ENCODE peak calls at places on chromosomes 11 and 22, in four cellular contexts. One of them, this sample, is unnamed. For H3K4me1, the result is how much of the 10 kb centered on the place peaks cover.

GRCh38 chr22:27873476-27873875 is 45.6 kb downstream of the PITPNB start:
- DNase-seq in K562: no peak
- DNase-seq in GM12878: no peak
- DNase-seq in IMR-90: no peak
- DNase-seq in this sample: no peak

GRCh38 chr11:44759743-44760476 is 33.1 kb downstream of the TSPAN18 start:
- DNase-seq in K562: no peak
- DNase-seq in GM12878: no peak
- DNase-seq in IMR-90: no peak
- DNase-seq in this sample: no peak

GRCh38 chr11:2512431-2513407 is 67.9 kb downstream of the KCNQ1 start:
- DNase-seq in IMR-90: no peak
- DNase-seq in K562: no peak
- DNase-seq in GM12878: no peak
- DNase-seq in this sample: no peak

GRCh38 chr11:123584737-123585136 is 69.7 kb downstream of the SCN3B start:
- DNase-seq in GM12878: no peak
- DNase-seq in IMR-90: no peak
- DNase-seq in K562: no peak
- DNase-seq in this sample: no peak

GRCh38 chr11:71112454-71112853 is 139.9 kb downstream of the SHANK2 start:
- DNase-seq in K562: no peak
- DNase-seq in IMR-90: no peak
- DNase-seq in GM12878: no peak
- DNase-seq in this sample: no peak

GRCh38 chr11:73252577-73253191 is 19.5 kb upstream of the P2RY6 start:
- DNase-seq in K562: no peak
- DNase-seq in IMR-90: no peak
- DNase-seq in GM12878: no peak
- DNase-seq in this sample: no peak

GRCh38 chr22:38203090-38203810 is 1.5 kb downstream of the MAFF start:
- DNase-seq in IMR-90: peak
- DNase-seq in K562: peak
- DNase-seq in GM12878: no peak
- DNase-seq in this sample: peak

GRCh38 chr11:62552931-62553838 is 6.6 kb upstream of the AHNAK start:
- DNase-seq in GM12878: no peak
- DNase-seq in IMR-90: peak
- DNase-seq in K562: peak
- DNase-seq in this sample: peak

GRCh38 chr11:102172127-102172848 is 62.0 kb downstream of the YAP1 start:
- DNase-seq in IMR-90: peak
- DNase-seq in GM12878: no peak
- DNase-seq in K562: no peak
- DNase-seq in this sample: peak

GRCh38 chr22:47918276-47918928 is 1156.0 kb downstream of the TBC1D22A start:
- DNase-seq in K562: no peak
- DNase-seq in IMR-90: no peak
- DNase-seq in GM12878: peak
- DNase-seq in this sample: no peak

GRCh38 chr22:47920380-47920959 is 1158.0 kb downstream of the TBC1D22A start:
- DNase-seq in K562: no peak
- DNase-seq in GM12878: no peak
- DNase-seq in IMR-90: no peak
- DNase-seq in this sample: no peak

GRCh38 chr22:47918936-47919505 is 1156.6 kb downstream of the TBC1D22A start:
- DNase-seq in GM12878: no peak
- DNase-seq in K562: no peak
- DNase-seq in IMR-90: no peak
- DNase-seq in this sample: no peak

GRCh38 chr22:47921906-47922305 is 1159.5 kb downstream of the TBC1D22A start:
- DNase-seq in IMR-90: no peak
- DNase-seq in GM12878: no peak
- DNase-seq in K562: no peak
- DNase-seq in this sample: no peak

GRCh38 chr22:47919893-47920292 is 1157.4 kb downstream of the TBC1D22A start:
- DNase-seq in K562: no peak
- DNase-seq in IMR-90: no peak
- DNase-seq in GM12878: no peak
- DNase-seq in this sample: no peak
- H3K4me1 ChIP-seq in K562: under half
- H3K4me1 ChIP-seq in IMR-90: under half
- H3K4me1 ChIP-seq in GM12878: under half
- H3K4me1 ChIP-seq in this sample: under half

DNA sequence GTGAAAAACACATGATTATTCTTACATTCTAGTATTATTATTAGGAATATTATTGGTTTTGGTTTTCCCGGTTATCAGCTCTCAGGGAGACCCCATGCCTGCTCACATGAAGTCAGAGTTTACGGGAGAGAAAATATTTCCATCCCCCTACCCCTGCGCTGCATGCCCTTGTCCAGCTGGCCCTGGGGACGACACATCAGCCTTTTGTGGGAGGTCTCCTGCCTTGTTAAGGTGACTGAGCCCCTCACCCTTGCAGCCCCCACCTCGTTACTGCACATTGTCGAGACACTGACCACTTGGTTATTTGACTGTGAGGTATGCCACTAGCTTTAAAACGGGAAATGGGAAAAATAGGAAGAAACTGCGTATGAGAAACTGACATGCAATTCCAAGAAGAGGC is 63.0 kb downstream of the PARVG start:
- DNase-seq in GM12878: no peak
- DNase-seq in K562: no peak
- DNase-seq in IMR-90: no peak
- DNase-seq in this sample: no peak
- H3K4me2 ChIP-seq in GM12878: no peak
- H3K4me2 ChIP-seq in K562: no peak
- H3K4me2 ChIP-seq in IMR-90: no peak
- H3K4me2 ChIP-seq in this sample: no peak

GRCh38 chr11:17683378-17684161 is 35.8 kb upstream of the MYOD1 start:
- DNase-seq in IMR-90: peak
- DNase-seq in K562: no peak
- DNase-seq in GM12878: no peak
- DNase-seq in this sample: peak
- TF ChIP-seq FOS in IMR-90: no peak
- TF ChIP-seq FOS in K562: no peak
- TF ChIP-seq FOS in GM12878: no peak
- TF ChIP-seq FOS in this sample: peak

DNA sequence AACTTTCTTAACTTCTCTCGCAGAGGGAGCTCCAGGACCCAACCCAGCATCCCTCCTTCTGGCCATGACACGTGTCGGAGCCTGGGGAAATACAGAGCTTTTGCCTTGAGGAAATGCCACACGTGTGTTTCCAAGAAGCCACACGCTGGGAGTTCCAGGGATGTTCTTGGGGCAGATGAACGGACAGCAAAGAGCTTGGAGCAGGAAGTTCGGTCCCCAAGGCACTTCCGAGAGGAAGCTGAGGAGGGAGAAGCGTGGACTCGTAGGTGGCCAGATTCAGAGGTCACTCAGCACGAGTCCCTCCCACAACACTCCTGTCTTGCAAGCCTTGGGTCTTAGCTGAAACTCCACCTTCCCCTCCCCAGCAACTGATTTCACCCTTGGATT is 34.8 kb upstream of the ETS1 start:
- DNase-seq in GM12878: no peak
- DNase-seq in K562: no peak
- DNase-seq in IMR-90: no peak
- DNase-seq in this sample: no peak
- H3K4me1 ChIP-seq in GM12878: under half
- H3K4me1 ChIP-seq in K562: under half
- H3K4me1 ChIP-seq in IMR-90: under half
- H3K4me1 ChIP-seq in this sample: under half

DNA sequence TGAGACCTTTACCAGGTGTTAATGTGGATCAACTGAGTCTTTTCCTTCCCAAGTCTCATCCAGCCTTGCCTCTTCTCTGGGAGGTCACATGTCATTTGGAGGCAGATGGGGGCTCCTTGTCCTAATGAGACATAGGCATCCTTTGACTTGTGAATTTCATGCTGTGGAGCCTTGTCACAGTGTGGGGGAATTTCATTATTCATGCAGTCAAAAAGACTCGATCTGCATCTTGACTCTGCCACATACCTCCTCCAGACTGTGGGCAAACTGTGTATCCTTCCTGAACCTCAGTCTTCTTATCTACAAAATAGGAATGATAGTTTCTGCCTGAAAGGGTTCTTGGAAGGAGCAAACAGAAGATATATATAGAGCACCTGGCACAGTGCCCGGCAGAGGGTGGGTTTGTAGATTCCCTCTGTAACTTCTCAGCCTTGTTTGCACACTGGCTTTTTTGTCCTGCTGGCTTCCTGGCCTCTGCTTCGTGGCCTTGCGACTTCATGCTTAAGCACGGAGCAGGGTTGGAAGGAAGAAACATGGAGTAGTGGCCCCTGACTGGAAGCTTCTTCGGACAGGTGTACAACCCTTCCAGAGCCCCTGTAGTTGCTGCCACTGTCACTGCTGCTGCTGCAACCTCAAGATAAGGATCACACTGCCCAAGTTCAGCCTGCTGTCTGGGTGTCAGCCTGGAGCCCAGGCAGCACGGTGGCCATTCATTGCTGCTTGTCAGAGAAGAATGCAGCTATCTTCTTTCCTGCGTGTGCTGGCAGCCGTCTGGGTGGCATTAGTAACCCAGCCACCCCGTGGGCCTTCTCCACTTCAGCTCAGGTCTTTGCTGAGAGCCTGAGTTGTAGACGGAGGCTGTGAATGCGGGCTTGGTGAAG is 106.4 kb downstream of the MICAL2 start:
- DNase-seq in IMR-90: peak
- DNase-seq in K562: no peak
- DNase-seq in GM12878: no peak
- DNase-seq in this sample: peak
- H3K4me2 ChIP-seq in IMR-90: no peak
- H3K4me2 ChIP-seq in K562: no peak
- H3K4me2 ChIP-seq in GM12878: no peak
- H3K4me2 ChIP-seq in this sample: no peak

DNA sequence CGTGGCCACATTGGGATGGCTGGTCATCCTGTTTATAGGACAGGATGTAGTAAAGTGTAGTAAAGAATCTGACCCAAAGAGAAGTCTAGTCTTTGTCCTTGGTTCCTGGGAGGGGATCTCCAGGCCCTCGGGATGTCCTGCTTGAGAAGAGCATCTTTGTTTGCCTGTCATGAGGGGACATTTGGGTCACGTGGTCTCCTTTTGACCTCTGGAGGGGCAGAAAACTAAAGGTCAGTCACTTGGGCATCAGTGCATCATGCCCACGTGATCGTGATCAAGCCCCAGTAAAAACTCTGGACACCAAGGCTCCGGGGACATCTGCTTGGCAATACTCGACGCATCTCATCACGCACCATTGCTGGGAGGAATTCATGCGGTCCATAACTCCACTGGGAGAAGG is 9.1 kb downstream of the SMIM38 start:
- DNase-seq in IMR-90: no peak
- DNase-seq in K562: no peak
- DNase-seq in GM12878: no peak
- DNase-seq in this sample: no peak
- TF ChIP-seq FOS in IMR-90: no peak
- TF ChIP-seq FOS in K562: no peak
- TF ChIP-seq FOS in GM12878: no peak
- TF ChIP-seq FOS in this sample: no peak

GRCh38 chr11:117910941-117911630 is 18.1 kb downstream of the TMPRSS13 start:
- DNase-seq in IMR-90: no peak
- DNase-seq in K562: no peak
- DNase-seq in GM12878: no peak
- DNase-seq in this sample: no peak
- H3K4me1 ChIP-seq in IMR-90: under half
- H3K4me1 ChIP-seq in K562: under half
- H3K4me1 ChIP-seq in GM12878: under half
- H3K4me1 ChIP-seq in this sample: under half

This sample was measured in endothelial cell of umbilical vein.